ENCODE peak calls at places on chromosomes 2 and 18, in seven cellular contexts. One of them, this sample, is unnamed.

GRCh38 chr2:66813525-66813924 is 378.6 kb downstream of the MEIS1 start:
- DNase-seq in MM.1S: no peak
- DNase-seq in NB4: no peak
- DNase-seq in neural crest cell: no peak
- DNase-seq in PC-9: no peak
- DNase-seq in GM13976: no peak
- DNase-seq in astrocyte of the spinal cord: no peak
- DNase-seq in this sample: no peak

GRCh38 chr18:31218671-31219383 is 56.2 kb upstream of the DSC1 start:
- DNase-seq in GM13976: no peak
- DNase-seq in PC-9: no peak
- DNase-seq in neural crest cell: no peak
- DNase-seq in MM.1S: no peak
- DNase-seq in astrocyte of the spinal cord: no peak
- DNase-seq in NB4: no peak
- DNase-seq in this sample: no peak

GRCh38 chr18:6591491-6591890 is 138.0 kb upstream of the ARHGAP28 start:
- DNase-seq in GM13976: no peak
- DNase-seq in PC-9: no peak
- DNase-seq in neural crest cell: no peak
- DNase-seq in MM.1S: no peak
- DNase-seq in NB4: no peak
- DNase-seq in astrocyte of the spinal cord: no peak
- DNase-seq in this sample: no peak

GRCh38 chr2:3594493-3595281 is at the start of gene COLEC11:
- DNase-seq in PC-9: no peak
- DNase-seq in GM13976: no peak
- DNase-seq in neural crest cell: no peak
- DNase-seq in NB4: no peak
- DNase-seq in astrocyte of the spinal cord: peak; percentile 14
- DNase-seq in MM.1S: no peak
- DNase-seq in this sample: peak; percentile 50

GRCh38 chr2:141498561-141498960 is 632.3 kb downstream of the LRP1B start:
- DNase-seq in MM.1S: no peak
- DNase-seq in astrocyte of the spinal cord: peak; percentile 43
- DNase-seq in NB4: no peak
- DNase-seq in PC-9: no peak
- DNase-seq in GM13976: no peak
- DNase-seq in neural crest cell: no peak
- DNase-seq in this sample: peak; percentile 33

GRCh38 chr2:65662654-65663432 is 230.4 kb upstream of the SPRED2 start:
- DNase-seq in neural crest cell: no peak
- DNase-seq in astrocyte of the spinal cord: peak; percentile 96
- DNase-seq in GM13976: no peak
- DNase-seq in NB4: peak; percentile 78
- DNase-seq in MM.1S: no peak
- DNase-seq in PC-9: no peak
- DNase-seq in this sample: peak; percentile 49

GRCh38 chr2:185687967-185688366 is 50.6 kb upstream of the FSIP2 start:
- DNase-seq in PC-9: no peak
- DNase-seq in neural crest cell: no peak
- DNase-seq in astrocyte of the spinal cord: no peak
- DNase-seq in NB4: no peak
- DNase-seq in GM13976: no peak
- DNase-seq in MM.1S: no peak
- DNase-seq in this sample: no peak

GRCh38 chr2:133968446-133968845 is 285.4 kb upstream of the MGAT5 start:
- DNase-seq in astrocyte of the spinal cord: no peak
- DNase-seq in PC-9: no peak
- DNase-seq in NB4: no peak
- DNase-seq in GM13976: no peak
- DNase-seq in MM.1S: no peak
- DNase-seq in neural crest cell: no peak
- DNase-seq in this sample: no peak

GRCh38 chr2:131034122-131035051 is 58.9 kb downstream of the FAM168B start:
- DNase-seq in MM.1S: no peak
- DNase-seq in GM13976: no peak
- DNase-seq in PC-9: peak; percentile 40
- DNase-seq in neural crest cell: peak; percentile 48
- DNase-seq in astrocyte of the spinal cord: no peak
- DNase-seq in NB4: no peak
- DNase-seq in this sample: no peak

GRCh38 chr2:181686566-181687185 is 6.4 kb upstream of the NEUROD1 start:
- DNase-seq in GM13976: no peak
- DNase-seq in MM.1S: no peak
- DNase-seq in PC-9: no peak
- DNase-seq in astrocyte of the spinal cord: no peak
- DNase-seq in NB4: no peak
- DNase-seq in neural crest cell: no peak
- DNase-seq in this sample: no peak

GRCh38 chr2:190505696-190506095 is 28.8 kb downstream of the NEMP2 start:
- DNase-seq in MM.1S: no peak
- DNase-seq in NB4: no peak
- DNase-seq in GM13976: no peak
- DNase-seq in astrocyte of the spinal cord: no peak
- DNase-seq in neural crest cell: no peak
- DNase-seq in PC-9: no peak
- DNase-seq in this sample: no peak

GRCh38 chr2:236673823-236674185 is 104.2 kb downstream of the ACKR3 start:
- DNase-seq in PC-9: no peak
- DNase-seq in neural crest cell: no peak
- DNase-seq in MM.1S: no peak
- DNase-seq in NB4: no peak
- DNase-seq in GM13976: no peak
- DNase-seq in astrocyte of the spinal cord: no peak
- DNase-seq in this sample: no peak

GRCh38 chr2:10284108-10284870 is 18.4 kb upstream of the HPCAL1 start:
- DNase-seq in GM13976: no peak
- DNase-seq in PC-9: no peak
- DNase-seq in MM.1S: no peak
- DNase-seq in neural crest cell: no peak
- DNase-seq in NB4: no peak
- DNase-seq in astrocyte of the spinal cord: no peak
- DNase-seq in this sample: no peak

GRCh38 chr2:190607014-190607597 is 41.8 kb upstream of the NAB1 start:
- DNase-seq in neural crest cell: no peak
- DNase-seq in GM13976: no peak
- DNase-seq in astrocyte of the spinal cord: peak; percentile 58
- DNase-seq in MM.1S: no peak
- DNase-seq in NB4: no peak
- DNase-seq in PC-9: peak; percentile 4
- DNase-seq in this sample: peak; percentile 91

GRCh38 chr2:185738679-185739472 is at the start of gene FSIP2:
- DNase-seq in astrocyte of the spinal cord: peak; percentile 74
- DNase-seq in PC-9: no peak
- DNase-seq in MM.1S: peak; percentile 82
- DNase-seq in NB4: peak; percentile 63
- DNase-seq in GM13976: peak; percentile 88
- DNase-seq in neural crest cell: peak; percentile 88
- DNase-seq in this sample: peak; percentile 72

GRCh38 chr2:202203348-202203747 is 35.0 kb downstream of the SUMO1 start:
- DNase-seq in PC-9: no peak
- DNase-seq in MM.1S: no peak
- DNase-seq in GM13976: no peak
- DNase-seq in NB4: no peak
- DNase-seq in neural crest cell: no peak
- DNase-seq in astrocyte of the spinal cord: no peak
- DNase-seq in this sample: no peak

GRCh38 chr2:73210019-73210418 is 4.0 kb upstream of the SMYD5 start:
- DNase-seq in PC-9: no peak
- DNase-seq in neural crest cell: no peak
- DNase-seq in GM13976: no peak
- DNase-seq in MM.1S: no peak
- DNase-seq in NB4: no peak
- DNase-seq in astrocyte of the spinal cord: no peak
- DNase-seq in this sample: no peak

GRCh38 chr2:240556553-240557100 is 1.2 kb downstream of the ANKMY1 start:
- DNase-seq in MM.1S: no peak
- DNase-seq in astrocyte of the spinal cord: no peak
- DNase-seq in PC-9: no peak
- DNase-seq in neural crest cell: no peak
- DNase-seq in NB4: peak; percentile 71
- DNase-seq in GM13976: peak; percentile 73
- DNase-seq in this sample: peak; percentile 50

GRCh38 chr2:105378921-105379383 is 19.9 kb downstream of the FHL2 start:
- DNase-seq in PC-9: no peak
- DNase-seq in neural crest cell: no peak
- DNase-seq in GM13976: no peak
- DNase-seq in MM.1S: no peak
- DNase-seq in NB4: no peak
- DNase-seq in astrocyte of the spinal cord: no peak
- DNase-seq in this sample: no peak

GRCh38 chr2:105376010-105376409 is 22.8 kb downstream of the FHL2 start:
- DNase-seq in astrocyte of the spinal cord: no peak
- DNase-seq in neural crest cell: no peak
- DNase-seq in NB4: no peak
- DNase-seq in PC-9: no peak
- DNase-seq in GM13976: no peak
- DNase-seq in MM.1S: no peak
- DNase-seq in this sample: no peak

GRCh38 chr2:105376789-105377231 is 22.0 kb downstream of the FHL2 start:
- DNase-seq in neural crest cell: no peak
- DNase-seq in PC-9: no peak
- DNase-seq in GM13976: no peak
- DNase-seq in MM.1S: no peak
- DNase-seq in NB4: no peak
- DNase-seq in astrocyte of the spinal cord: peak; percentile 83
- DNase-seq in this sample: peak; percentile 84

GRCh38 chr2:105378276-105378840 is 20.5 kb downstream of the FHL2 start:
- DNase-seq in PC-9: no peak
- DNase-seq in astrocyte of the spinal cord: no peak
- DNase-seq in neural crest cell: no peak
- DNase-seq in NB4: no peak
- DNase-seq in GM13976: no peak
- DNase-seq in MM.1S: no peak
- DNase-seq in this sample: no peak

GRCh38 chr2:105377871-105378270 is 21.0 kb downstream of the FHL2 start:
- DNase-seq in NB4: no peak
- DNase-seq in neural crest cell: no peak
- DNase-seq in PC-9: no peak
- DNase-seq in astrocyte of the spinal cord: no peak
- DNase-seq in GM13976: no peak
- DNase-seq in MM.1S: no peak
- DNase-seq in this sample: no peak
- TF ChIP-seq CTCF in NB4: no peak
- TF ChIP-seq CTCF in neural crest cell: no peak
- TF ChIP-seq CTCF in PC-9: no peak
- TF ChIP-seq CTCF in astrocyte of the spinal cord: no peak
- TF ChIP-seq CTCF in GM13976: no peak
- TF ChIP-seq CTCF in MM.1S: peak; percentile 13
- TF ChIP-seq CTCF in this sample: no peak

DNA sequence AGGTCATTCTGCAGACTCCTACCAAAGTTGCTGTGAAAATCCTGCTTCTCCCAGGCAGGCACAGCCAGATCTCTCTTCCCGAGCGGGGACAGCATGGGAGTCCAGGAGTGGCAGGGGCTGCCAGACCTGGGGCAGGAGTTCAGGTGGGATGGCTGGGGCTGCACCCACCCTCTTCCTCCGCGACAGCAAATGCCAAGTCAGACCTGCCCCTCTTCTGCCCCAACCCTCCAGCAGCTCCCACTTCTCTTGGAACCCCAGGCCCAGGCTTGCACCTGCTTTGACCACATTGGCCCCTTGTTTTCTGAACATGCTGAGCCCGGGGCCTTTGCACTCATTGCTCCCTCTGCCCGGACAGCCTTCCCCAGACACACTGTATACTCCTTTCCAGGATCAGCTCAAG is 288.2 kb upstream of the HS6ST1 start:
- DNase-seq in astrocyte of the spinal cord: no peak
- DNase-seq in NB4: no peak
- DNase-seq in MM.1S: no peak
- DNase-seq in GM13976: no peak
- DNase-seq in PC-9: no peak
- DNase-seq in neural crest cell: no peak
- DNase-seq in this sample: no peak
- TF ChIP-seq CTCF in astrocyte of the spinal cord: no peak
- TF ChIP-seq CTCF in NB4: no peak
- TF ChIP-seq CTCF in MM.1S: no peak
- TF ChIP-seq CTCF in GM13976: no peak
- TF ChIP-seq CTCF in PC-9: no peak
- TF ChIP-seq CTCF in neural crest cell: no peak
- TF ChIP-seq CTCF in this sample: no peak

GRCh38 chr2:43074592-43075053 is 151.8 kb downstream of the ZFP36L2 start:
- DNase-seq in astrocyte of the spinal cord: no peak
- DNase-seq in PC-9: no peak
- DNase-seq in GM13976: no peak
- DNase-seq in MM.1S: no peak
- DNase-seq in NB4: no peak
- DNase-seq in neural crest cell: no peak
- DNase-seq in this sample: no peak

GRCh38 chr2:43074052-43074451 is 152.4 kb downstream of the ZFP36L2 start:
- DNase-seq in neural crest cell: no peak
- DNase-seq in PC-9: no peak
- DNase-seq in GM13976: no peak
- DNase-seq in astrocyte of the spinal cord: no peak
- DNase-seq in NB4: no peak
- DNase-seq in MM.1S: no peak
- DNase-seq in this sample: no peak

GRCh38 chr2:43075906-43076585 is 150.4 kb downstream of the ZFP36L2 start:
- DNase-seq in MM.1S: no peak
- DNase-seq in GM13976: no peak
- DNase-seq in neural crest cell: no peak
- DNase-seq in astrocyte of the spinal cord: peak; percentile 88
- DNase-seq in PC-9: peak; percentile 83
- DNase-seq in NB4: no peak
- DNase-seq in this sample: peak; percentile 78

GRCh38 chr2:43076676-43077075 is 149.7 kb downstream of the ZFP36L2 start:
- DNase-seq in GM13976: no peak
- DNase-seq in neural crest cell: no peak
- DNase-seq in astrocyte of the spinal cord: no peak
- DNase-seq in PC-9: no peak
- DNase-seq in NB4: no peak
- DNase-seq in MM.1S: no peak
- DNase-seq in this sample: no peak

DNA sequence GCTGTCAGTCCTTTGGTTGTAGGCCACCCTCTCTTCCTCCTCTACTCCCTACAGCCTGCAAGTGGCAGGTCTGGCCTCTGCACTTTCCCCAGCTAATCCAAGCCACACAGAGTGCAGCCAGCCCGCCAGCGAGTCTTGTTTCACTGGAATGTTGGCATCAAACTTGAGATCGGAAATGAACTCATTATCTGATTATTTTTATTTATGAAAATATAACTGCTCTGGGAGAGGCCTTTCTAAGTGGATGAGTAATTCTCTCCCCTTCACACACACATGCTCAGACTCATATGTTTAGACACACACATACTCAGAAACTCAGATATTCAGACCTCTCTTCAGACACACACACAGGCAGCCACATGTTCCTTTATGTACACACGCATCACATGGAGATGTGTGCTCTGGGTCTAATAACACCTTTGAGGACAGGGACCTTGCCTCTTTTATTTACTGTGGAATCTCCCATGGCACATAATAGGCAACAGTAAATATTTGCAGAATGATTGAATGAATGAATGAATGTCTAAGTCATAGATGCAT is 151.3 kb downstream of the ZFP36L2 start:
- DNase-seq in PC-9: peak; percentile 89
- DNase-seq in NB4: no peak
- DNase-seq in GM13976: no peak
- DNase-seq in MM.1S: no peak
- DNase-seq in astrocyte of the spinal cord: peak; percentile 98
- DNase-seq in neural crest cell: no peak
- DNase-seq in this sample: peak; percentile 96
- TF ChIP-seq CTCF in PC-9: no peak
- TF ChIP-seq CTCF in NB4: no peak
- TF ChIP-seq CTCF in GM13976: no peak
- TF ChIP-seq CTCF in MM.1S: no peak
- TF ChIP-seq CTCF in astrocyte of the spinal cord: peak; percentile 29
- TF ChIP-seq CTCF in neural crest cell: no peak
- TF ChIP-seq CTCF in this sample: peak; percentile 28

GRCh38 chr2:25129901-25130520 is 38.4 kb downstream of the POMC start:
- DNase-seq in NB4: peak; percentile 37
- DNase-seq in GM13976: no peak
- DNase-seq in neural crest cell: no peak
- DNase-seq in MM.1S: no peak
- DNase-seq in PC-9: no peak
- DNase-seq in astrocyte of the spinal cord: no peak
- DNase-seq in this sample: no peak
- TF ChIP-seq CTCF in NB4: peak; percentile 32
- TF ChIP-seq CTCF in GM13976: no peak
- TF ChIP-seq CTCF in neural crest cell: no peak
- TF ChIP-seq CTCF in MM.1S: peak; percentile 4
- TF ChIP-seq CTCF in PC-9: no peak
- TF ChIP-seq CTCF in astrocyte of the spinal cord: no peak
- TF ChIP-seq CTCF in this sample: no peak